ENCODE peak calls at places on chromosomes 2 and 18, in four cellular contexts. D is heart left ventricle, I is fibroblast of mammary gland, T is right lobe of liver. R is an unnamed sample.

GRCh38 chr2:9657083-9657482 is 26.3 kb upstream of the YWHAQ start:
- DNase-seq in D (no peak), I (no peak), T (no peak), R (no peak)

GRCh38 chr2:128736046-128736688 is 417.5 kb upstream of the HS6ST1 start:
- DNase-seq in D (no peak), I (peak), T (no peak), R (no peak)

GRCh38 chr2:2234398-2234797 is 96.7 kb downstream of the MYT1L start:
- DNase-seq in D (no peak), I (no peak), T (no peak), R (no peak)

GRCh38 chr18:76363451-76364120 is 131.5 kb downstream of the ZNF516 start:
- DNase-seq in D (no peak), I (peak), T (no peak), R (no peak)

GRCh38 chr2:42202299-42203008 is 33.3 kb downstream of the EML4 start:
- DNase-seq in D (no peak), I (peak), T (no peak), R (no peak)

GRCh38 chr2:25306767-25307368 is 34.9 kb downstream of the DNMT3A start:
- DNase-seq in D (peak), I (no peak), T (no peak), R (no peak)

GRCh38 chr2:102099536-102100293 is 42.8 kb upstream of the IL1R1 start:
- DNase-seq in D (no peak), I (peak), T (no peak), R (no peak)

GRCh38 chr2:236393101-236393500 is 128.9 kb upstream of the ASB18 start:
- DNase-seq in D (no peak), I (no peak), T (no peak), R (no peak)

GRCh38 chr2:197677056-197677455 is 1.7 kb upstream of the RFTN2 start:
- DNase-seq in D (no peak), I (no peak), T (no peak), R (no peak)

GRCh38 chr18:79506191-79507075 is 110.7 kb downstream of the NFATC1 start:
- DNase-seq in D (peak), I (peak), T (peak), R (peak)
- H3K4me3 ChIP-seq in D (peak), I (no peak), T (peak), R (peak)

GRCh38 chr2:144389151-144389929 is 130.6 kb downstream of the ZEB2 start:
- DNase-seq in D (no peak), I (no peak), T (peak), R (no peak)
- H3K4me3 ChIP-seq in D (no peak), I (no peak), T (peak), R (no peak)

GRCh38 chr2:232502513-232502900 is 14.9 kb upstream of the ECEL1 start:
- DNase-seq in D (no peak), I (peak), T (no peak), R (no peak)
- H3K4me3 ChIP-seq in D (no peak), I (no peak), T (no peak), R (peak)

DNA sequence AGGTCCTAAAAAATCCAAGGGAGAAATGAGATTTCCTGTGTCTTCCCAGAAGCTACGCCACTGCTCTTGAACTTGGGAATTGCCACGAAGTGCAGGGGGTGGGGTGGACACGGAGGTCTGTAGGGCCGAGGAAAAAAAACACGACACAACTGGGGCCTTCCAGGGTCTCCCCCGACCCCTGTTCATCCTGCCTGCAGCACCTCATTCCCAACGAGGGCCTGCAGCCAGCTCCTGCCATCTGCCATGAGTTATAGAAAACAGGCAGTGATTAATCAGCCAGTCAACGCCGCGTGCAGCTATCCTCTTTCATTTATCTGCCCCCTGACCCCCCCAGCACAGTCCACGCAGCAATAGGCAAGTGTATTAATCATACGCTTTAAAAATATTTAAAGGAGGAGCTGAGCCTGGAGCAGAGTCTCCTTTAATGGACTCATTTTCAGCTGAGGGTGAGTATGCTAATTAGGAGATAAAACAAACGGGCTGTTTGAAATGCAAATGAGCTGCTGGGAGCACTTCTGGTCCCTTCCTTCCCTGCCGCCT is 209.9 kb downstream of the TFCP2L1 start:
- DNase-seq in D (no peak), I (peak), T (no peak), R (no peak)
- H3K4me3 ChIP-seq in D (no peak), I (peak), T (no peak), R (no peak)

GRCh38 chr2:233082934-233083755 is 23.0 kb downstream of the INPP5D start:
- DNase-seq in D (no peak), I (no peak), T (peak), R (peak)

GRCh38 chr2:233081731-233082221 is 21.6 kb downstream of the INPP5D start:
- DNase-seq in D (no peak), I (no peak), T (peak), R (no peak)

GRCh38 chr2:233083782-233084181 is 23.6 kb downstream of the INPP5D start:
- DNase-seq in D (no peak), I (no peak), T (no peak), R (no peak)

GRCh38 chr2:233081232-233081730 is 21.1 kb downstream of the INPP5D start:
- DNase-seq in D (no peak), I (no peak), T (no peak), R (no peak)

GRCh38 chr2:233082222-233082933 is 22.2 kb downstream of the INPP5D start:
- DNase-seq in D (no peak), I (no peak), T (peak), R (no peak)
- H3K4me3 ChIP-seq in D (no peak), I (no peak), T (no peak), R (no peak)

GRCh38 chr18:9969247-9969646 is 55.4 kb downstream of the VAPA start:
- DNase-seq in D (no peak), I (no peak), T (no peak), R (no peak)
- H3K4me3 ChIP-seq in D (no peak), I (no peak), T (no peak), R (no peak)

GRCh38 chr2:106789185-106789584 is 96.8 kb downstream of the ST6GAL2 start:
- DNase-seq in D (no peak), I (peak), T (no peak), R (no peak)
- H3K4me3 ChIP-seq in D (no peak), I (no peak), T (no peak), R (no peak)

GRCh38 chr2:215437614-215438013 is 1.7 kb upstream of the FN1 start:
- DNase-seq in D (no peak), I (peak), T (no peak), R (no peak)
- H3K4me3 ChIP-seq in D (peak), I (peak), T (no peak), R (peak)

R was measured in tibial artery.